ENCODE peak calls at places on chromosomes 1 and 21, in nine cellular contexts. K is 8988T; L is left colon; M is DMS153; T is body of pancreas; N is GM23248; X is H4; S is stimulated activated CD8-positive, alpha-beta memory T cell treated with anti-CD3 and anti-CD28 coated beads, Interleukin-15, amount 100 ng/mL, for 48 hours; E is progenitor cell of endocrine pancreas. J is an unnamed sample.

GRCh38 chr21:41432567-41433460 is 6.8 kb downstream of the MX1 start:
- DNase-seq in M (no peak), K (no peak), T (no peak), S (no peak), X (no peak), E (no peak), L (no peak), N (no peak), J (no peak)

GRCh38 chr1:205532026-205532891 is 27.8 kb downstream of the CDK18 start:
- DNase-seq in K (no peak), N (no peak), S (no peak), X (no peak), E (no peak), M (no peak), L (no peak), T (no peak), J (no peak)

GRCh38 chr1:193472838-193473398 is 286.5 kb upstream of the B3GALT2 start:
- DNase-seq in X (no peak), N (no peak), K (no peak), L (no peak), M (no peak), E (no peak), T (no peak), S (no peak), J (no peak)

GRCh38 chr1:47786301-47786700 is 210.9 kb downstream of the TRABD2B start:
- DNase-seq in N (no peak), M (no peak), S (no peak), L (no peak), T (no peak), X (no peak), E (no peak), K (no peak), J (no peak)

GRCh38 chr1:8423702-8424538 is 106.0 kb downstream of the SLC45A1 start:
- DNase-seq in X (no peak), M (peak), L (no peak), E (peak), T (peak), N (peak), K (peak), S (peak), J (peak)

GRCh38 chr21:41074607-41075184 is 93.3 kb upstream of the BACE2 start:
- DNase-seq in E (no peak), N (no peak), K (no peak), S (no peak), T (no peak), L (no peak), M (no peak), X (no peak), J (no peak)

GRCh38 chr1:244958593-244958992 is 94.2 kb upstream of the HNRNPU start:
- DNase-seq in K (no peak), X (no peak), S (no peak), M (no peak), E (no peak), L (no peak), T (no peak), N (no peak), J (no peak)

GRCh38 chr1:13996334-13996733 is 296.3 kb downstream of the PRDM2 start:
- DNase-seq in S (no peak), N (no peak), X (no peak), M (no peak), K (no peak), T (no peak), E (no peak), L (no peak), J (no peak)

GRCh38 chr1:204575221-204576190 is 59.3 kb downstream of the MDM4 start:
- DNase-seq in K (no peak), T (no peak), N (no peak), E (no peak), M (no peak), S (no peak), X (no peak), L (no peak), J (no peak)

GRCh38 chr1:39886757-39887231 is 3.5 kb upstream of the TRIT1 start:
- DNase-seq in E (no peak), X (no peak), K (no peak), N (peak), T (no peak), S (no peak), L (no peak), M (peak), J (no peak)

GRCh38 chr1:20069932-20070331 is at the start of gene PLA2G5:
- DNase-seq in L (peak), K (no peak), M (no peak), T (peak), S (no peak), X (no peak), E (no peak), N (peak), J (peak)

GRCh38 chr1:112318698-112319370 is 77.2 kb upstream of the CTTNBP2NL start:
- DNase-seq in S (no peak), M (no peak), L (no peak), N (no peak), T (no peak), X (no peak), K (no peak), E (no peak), J (no peak)

GRCh38 chr1:235650341-235651169 is 971 bp upstream of the GNG4 start:
- DNase-seq in L (peak), E (peak), S (no peak), T (peak), X (no peak), M (peak), K (no peak), N (peak), J (peak)

GRCh38 chr1:201222125-201222524 is 31.5 kb downstream of the IGFN1 start:
- DNase-seq in N (no peak), E (no peak), L (no peak), S (no peak), K (no peak), T (no peak), M (no peak), X (no peak), J (no peak)